ENCODE peak calls at places on chromosomes 5 and 9, in eight cellular contexts. W is foreskin fibroblast, I is mesothelial cell of epicardium, L is glutamatergic neuron, E is body of pancreas, R is upper lobe of left lung, A is BE2C, N is NB4. S is an unnamed sample.
A peak's percentile ranks its signal among the peaks of the same experiment; 100 is the strongest.

GRCh38 chr9:95189230-95190098 is 128.0 kb downstream of the FANCC start:
- DNase-seq in W (peak; percentile 17), I (no peak), L (no peak), E (no peak), R (no peak), A (no peak), N (peak; percentile 44), S (no peak)

GRCh38 chr9:98851730-98852462 is 44.4 kb downstream of the GALNT12 start:
- DNase-seq in W (no peak), I (no peak), L (no peak), E (no peak), R (no peak), A (no peak), N (peak; percentile 45), S (no peak)

GRCh38 chr5:146426853-146427618 is 20.1 kb upstream of the TCERG1 start:
- DNase-seq in W (peak; percentile 23), I (no peak), L (no peak), E (no peak), R (no peak), A (no peak), N (peak; percentile 58), S (no peak)

GRCh38 chr5:19322716-19323485 is 665.1 kb downstream of the CDH18 start:
- DNase-seq in W (no peak), I (no peak), L (no peak), E (no peak), R (no peak), A (peak; percentile 45), N (no peak), S (no peak)

GRCh38 chr9:7782390-7783120 is 17.0 kb downstream of the DMAC1 start:
- DNase-seq in W (no peak), I (no peak), L (no peak), E (no peak), R (no peak), A (no peak), N (no peak), S (no peak)

GRCh38 chr5:14759744-14760547 is 95.4 kb downstream of the OTULIN start:
- DNase-seq in W (no peak), I (no peak), L (no peak), E (no peak), R (no peak), A (no peak), N (no peak), S (no peak)

GRCh38 chr5:141328231-141328630 is 2.1 kb upstream of the PCDHGA1 start:
- DNase-seq in W (no peak), I (no peak), L (no peak), E (no peak), R (no peak), A (no peak), N (no peak), S (no peak)

GRCh38 chr9:95086564-95086955 is 230.9 kb downstream of the FANCC start:
- DNase-seq in W (no peak), I (no peak), L (no peak), E (peak; percentile 9), R (no peak), A (no peak), N (no peak), S (no peak)

GRCh38 chr5:146877783-146878470 is 630 bp downstream of the PPP2R2B start:
- DNase-seq in W (no peak), I (peak; percentile 30), L (peak; percentile 62), E (peak; percentile 18), R (no peak), A (peak; percentile 49), N (no peak), S (no peak)

GRCh38 chr9:137319434-137319975 is 17.4 kb upstream of the NRARP start:
- DNase-seq in W (no peak), I (no peak), L (no peak), E (no peak), R (no peak), A (peak; percentile 11), N (no peak), S (no peak)

DNA sequence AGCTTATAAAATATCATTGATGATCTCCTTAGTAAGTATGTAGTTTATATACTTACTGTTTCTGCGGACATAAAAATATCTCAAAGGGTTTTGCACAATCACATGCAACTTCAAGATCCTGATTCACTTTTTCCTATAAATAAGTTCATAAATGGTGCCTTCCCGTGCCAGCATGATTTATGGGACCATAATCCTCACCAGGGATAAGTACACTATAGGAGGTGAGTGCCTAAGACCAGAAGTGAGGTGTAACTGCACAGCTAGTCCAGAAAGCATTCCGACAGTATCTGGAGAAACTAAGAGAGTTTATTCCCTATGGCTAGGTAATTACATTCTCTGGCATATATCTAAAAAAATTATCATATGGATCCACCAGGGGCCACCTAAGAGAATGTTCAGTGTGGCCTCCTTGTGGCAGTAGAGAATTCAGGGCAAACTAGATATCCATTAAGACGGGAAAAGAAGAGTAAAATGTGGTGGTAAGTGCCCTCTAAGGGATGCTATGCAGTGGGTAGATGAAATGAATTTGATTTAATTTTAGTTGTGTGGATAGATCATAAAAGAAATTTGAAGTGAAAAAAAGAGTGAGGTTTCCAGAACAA is 402.5 kb upstream of the SLC24A2 start:
- DNase-seq in W (no peak), I (no peak), L (no peak), E (no peak), R (no peak), A (no peak), N (no peak), S (no peak)
- TF ChIP-seq CTCF in W (no peak), I (no peak), L (no peak), E (no peak), R (no peak), A (no peak), N (no peak), S (no peak)

GRCh38 chr5:177495243-177496060 is 2.0 kb downstream of the PDLIM7 start:
- DNase-seq in W (peak; percentile 91), I (no peak), L (peak; percentile 60), E (no peak), R (peak; percentile 60), A (peak; percentile 63), N (peak; percentile 70), S (no peak)

GRCh38 chr5:177497297-177498012 is at the start of gene PDLIM7:
- DNase-seq in W (peak; percentile 98), I (peak; percentile 92), L (peak; percentile 97), E (peak; percentile 96), R (peak; percentile 98), A (peak; percentile 98), N (peak; percentile 98), S (peak; percentile 97)

GRCh38 chr5:177494356-177495195 is 2.8 kb downstream of the PDLIM7 start:
- DNase-seq in W (peak; percentile 88), I (peak; percentile 69), L (no peak), E (peak; percentile 48), R (peak; percentile 75), A (peak; percentile 69), N (peak; percentile 95), S (no peak)

GRCh38 chr5:177497011-177497296 is 450 bp downstream of the PDLIM7 start:
- DNase-seq in W (no peak), I (no peak), L (no peak), E (no peak), R (no peak), A (no peak), N (no peak), S (no peak)

DNA sequence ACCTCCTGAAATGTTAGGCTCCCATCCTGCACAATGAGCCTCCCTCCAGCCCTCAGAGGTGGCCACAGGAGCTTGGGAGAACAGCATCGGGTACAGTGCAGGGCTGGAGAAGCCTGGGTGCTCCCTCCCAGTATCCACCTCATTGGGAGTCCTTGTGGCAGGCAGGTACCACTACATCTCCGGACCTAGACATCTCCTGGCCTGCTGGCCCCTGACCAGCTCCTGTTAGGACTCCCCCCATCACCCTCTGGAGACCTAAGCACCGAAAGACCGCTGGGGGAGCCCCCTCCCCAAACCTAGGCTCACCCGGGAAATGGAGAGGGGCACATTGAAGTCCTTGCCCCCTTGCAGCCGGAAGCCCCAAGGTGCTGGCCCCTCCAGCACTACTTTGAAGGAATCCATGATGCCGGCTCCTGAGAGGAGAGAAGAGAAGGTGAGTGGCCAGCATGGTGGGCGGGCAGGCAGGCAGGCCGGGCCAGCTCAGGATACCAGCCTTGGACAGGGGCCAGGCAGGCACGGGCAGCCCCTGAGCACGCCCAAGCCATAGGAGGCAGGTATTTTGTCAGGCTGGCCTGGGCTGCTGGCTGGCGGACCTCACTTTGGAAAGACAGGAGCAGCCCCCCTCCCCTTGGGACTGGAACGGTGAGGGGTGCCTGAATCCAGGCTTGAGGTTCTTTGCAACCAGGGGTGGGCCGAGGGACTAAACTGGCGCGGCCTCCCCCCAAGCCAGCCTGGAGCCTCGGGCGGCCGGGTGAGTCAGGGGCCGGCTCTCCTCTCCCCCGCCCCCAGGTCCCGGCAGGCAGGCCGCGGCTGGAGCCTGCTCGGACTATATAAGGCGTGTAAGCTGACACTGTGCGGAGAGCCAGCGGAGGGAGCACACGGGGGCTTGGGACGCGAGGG is 1.0 kb downstream of the PDLIM7 start:
- DNase-seq in W (peak; percentile 95), I (peak; percentile 71), L (peak; percentile 86), E (peak; percentile 70), R (peak; percentile 74), A (peak; percentile 91), N (peak; percentile 86), S (peak; percentile 87)
- TF ChIP-seq CTCF in W (peak; percentile 35), I (peak; percentile 54), L (peak; percentile 34), E (no peak), R (peak; percentile 21), A (peak; percentile 42), N (no peak), S (peak; percentile 63)

GRCh38 chr5:158943569-158943968 is 156.1 kb downstream of the EBF1 start:
- DNase-seq in W (no peak), I (no peak), L (no peak), E (no peak), R (no peak), A (no peak), N (no peak), S (no peak)
- TF ChIP-seq CTCF in W (no peak), I (no peak), L (no peak), E (no peak), R (no peak), A (peak; percentile 26), N (no peak), S (no peak)

GRCh38 chr5:169300468-169301385 is at the start of gene SLIT3:
- DNase-seq in W (peak; percentile 85), I (peak; percentile 46), L (peak; percentile 54), E (peak; percentile 47), R (no peak), A (peak; percentile 84), N (no peak), S (peak; percentile 79)
- TF ChIP-seq CTCF in W (no peak), I (no peak), L (no peak), E (no peak), R (no peak), A (no peak), N (no peak), S (no peak)

S was measured in type B pancreatic cell.